ENCODE peak calls at places on chromosomes 13 and 19, in six cellular contexts. U is H54; J is activated naive CD4-positive, alpha-beta T cell; L is activated CD8-positive, alpha-beta memory T cell treated with anti-CD3 and anti-CD28 coated beads, Interleukin-2, amount 50 U/mL, for 4 hours; I is tibial artery; Y is mesendoderm. P is an unnamed sample.

GRCh38 chr13:91406619-91407018 is 8.2 kb downstream of the GPC5 start:
- DNase-seq in U (no peak), J (no peak), L (no peak), I (no peak), Y (peak), P (no peak)

GRCh38 chr13:71879129-71879535 is 12.1 kb upstream of the DACH1 start:
- DNase-seq in U (no peak), J (no peak), L (no peak), I (no peak), Y (peak), P (no peak)

GRCh38 chr13:31204592-31204991 is 4.8 kb downstream of the B3GLCT start:
- DNase-seq in U (peak), J (no peak), L (no peak), I (no peak), Y (peak), P (no peak)

GRCh38 chr19:558770-559439 is 13.5 kb upstream of the BSG start:
- DNase-seq in U (no peak), J (no peak), L (no peak), I (no peak), Y (peak), P (no peak)

GRCh38 chr19:29879655-29879974 is 62.4 kb upstream of the URI1 start:
- DNase-seq in U (no peak), J (no peak), L (no peak), I (no peak), Y (no peak), P (no peak)

GRCh38 chr13:62250501-62251175 is 835.0 kb upstream of the PCDH20 start:
- DNase-seq in U (no peak), J (no peak), L (no peak), I (no peak), Y (no peak), P (no peak)

GRCh38 chr19:17205237-17206140 is 9.7 kb upstream of the USE1 start:
- DNase-seq in U (no peak), J (peak), L (peak), I (no peak), Y (peak), P (no peak)

GRCh38 chr13:74305876-74306275 is 171.7 kb upstream of the KLF12 start:
- DNase-seq in U (no peak), J (no peak), L (no peak), I (no peak), Y (peak), P (no peak)

P was measured in central memory CD8-positive, alpha-beta T cell.